ENCODE peak calls at places on chromosomes 6 and 20, in four cellular contexts. H, J, M and O are unnamed samples.

GRCh38 chr6:31680841-31681671 is at the start of gene LY6G5C:
- DNase-seq in J (no peak), M (peak; percentile 73), H (peak; percentile 94), O (peak; percentile 67)

GRCh38 chr6:150229775-150230561 is 87.1 kb downstream of the PPP1R14C start:
- DNase-seq in H (peak; percentile 49), M (no peak), J (no peak), O (no peak)

GRCh38 chr6:134551245-134551960 is 233.5 kb upstream of the SGK1 start:
- DNase-seq in J (no peak), M (no peak), H (no peak), O (no peak)

GRCh38 chr6:5085638-5086293 is 625 bp downstream of the PPP1R3G start:
- DNase-seq in M (no peak), H (no peak), J (no peak), O (peak; percentile 20)

GRCh38 chr6:67811239-67812037 is 823.6 kb upstream of the ADGRB3 start:
- DNase-seq in H (no peak), J (no peak), M (no peak), O (no peak)

GRCh38 chr6:151663559-151663958 is 143.9 kb upstream of the ESR1 start:
- DNase-seq in M (no peak), H (no peak), J (no peak), O (no peak)

GRCh38 chr6:90483116-90483839 is 103.6 kb downstream of the MAP3K7 start:
- DNase-seq in M (no peak), J (no peak), H (no peak), O (no peak)

GRCh38 chr6:16301511-16301910 is 63.1 kb downstream of the GMPR start:
- DNase-seq in M (no peak), J (peak; percentile 38), H (no peak), O (no peak)

GRCh38 chr6:90436403-90436802 is 139.8 kb upstream of the BACH2 start:
- DNase-seq in H (no peak), M (no peak), J (no peak), O (peak; percentile 46)

GRCh38 chr20:20465259-20465658 is 97.4 kb downstream of the INSM1 start:
- DNase-seq in J (no peak), M (no peak), H (no peak), O (peak; percentile 36)

GRCh38 chr6:160912411-160912810 is 79.2 kb upstream of the MAP3K4 start:
- DNase-seq in J (no peak), M (no peak), H (no peak), O (no peak)

GRCh38 chr20:47191074-47191673 is 165.3 kb downstream of the ZMYND8 start:
- DNase-seq in J (no peak), M (no peak), H (no peak), O (no peak)

GRCh38 chr6:41652876-41653641 is 14.8 kb downstream of the MDFI start:
- DNase-seq in J (no peak), H (peak; percentile 29), M (no peak), O (peak; percentile 87)

GRCh38 chr6:167157867-167158266 is at the start of gene GPR31:
- DNase-seq in M (no peak), H (no peak), J (no peak), O (no peak)

GRCh38 chr6:90610291-90610670 is 23.4 kb upstream of the MAP3K7 start:
- DNase-seq in J (no peak), M (no peak), H (no peak), O (peak; percentile 12)

GRCh38 chr20:59462249-59462648 is 142.1 kb upstream of the PHACTR3 start:
- DNase-seq in J (no peak), M (no peak), H (no peak), O (no peak)

GRCh38 chr6:53862517-53863457 is 68.0 kb downstream of the LRRC1 start:
- DNase-seq in M (no peak), H (no peak), J (no peak), O (peak; percentile 36)

GRCh38 chr6:143598466-143599080 is 79.2 kb upstream of the PHACTR2 start:
- DNase-seq in M (no peak), H (peak; percentile 24), J (no peak), O (no peak)

GRCh38 chr6:56531839-56532595 is 110.7 kb downstream of the DST start:
- DNase-seq in J (no peak), M (no peak), H (no peak), O (no peak)

GRCh38 chr20:55777641-55778040 is 227.7 kb downstream of the CBLN4 start:
- DNase-seq in M (no peak), H (no peak), J (no peak), O (no peak)

GRCh38 chr20:59015812-59016711 is 3.2 kb upstream of the TUBB1 start:
- DNase-seq in M (no peak), H (no peak), J (no peak), O (no peak)

GRCh38 chr20:16350465-16350864 is 222.8 kb downstream of the KIF16B start:
- DNase-seq in M (no peak), H (no peak), J (no peak), O (no peak)

GRCh38 chr6:3442444-3443220 is 14.2 kb downstream of the SLC22A23 start:
- DNase-seq in M (no peak), J (no peak), H (peak; percentile 79), O (no peak)

GRCh38 chr6:151765444-151765886 is 42.0 kb upstream of the ESR1 start:
- DNase-seq in J (no peak), H (peak; percentile 69), M (peak; percentile 64), O (no peak)

GRCh38 chr6:81003894-81004293 is 748.6 kb downstream of the TENT5A start:
- DNase-seq in M (no peak), J (no peak), H (no peak), O (no peak)

GRCh38 chr6:6497541-6497940 is 91.0 kb upstream of the LY86 start:
- DNase-seq in M (no peak), J (no peak), H (no peak), O (no peak)

GRCh38 chr20:20457392-20458126 is 89.7 kb downstream of the INSM1 start:
- DNase-seq in M (no peak), J (no peak), H (no peak), O (no peak)

GRCh38 chr6:159157431-159157830 is 11.8 kb upstream of the FNDC1 start:
- DNase-seq in M (no peak), J (no peak), H (no peak), O (no peak)

GRCh38 chr20:20806121-20806820 is 93.8 kb upstream of the RALGAPA2 start:
- DNase-seq in J (no peak), M (no peak), H (no peak), O (no peak)

GRCh38 chr6:75208564-75209431 is 2.9 kb upstream of the COL12A1 start:
- DNase-seq in H (peak; percentile 81), J (peak; percentile 23), M (peak; percentile 66), O (no peak)

GRCh38 chr6:81997091-81997926 is 244.8 kb upstream of the TENT5A start:
- DNase-seq in H (peak; percentile 3), J (peak; percentile 57), M (no peak), O (no peak)

GRCh38 chr20:50551288-50551687 is 41.1 kb downstream of the PTPN1 start:
- DNase-seq in H (no peak), M (no peak), J (no peak), O (no peak)

GRCh38 chr20:45101333-45101850 is 465 bp upstream of the KCNS1 start:
- DNase-seq in M (no peak), H (no peak), J (no peak), O (no peak)

GRCh38 chr6:2081155-2082138 is 164.0 kb downstream of the GMDS start:
- DNase-seq in M (no peak), J (peak; percentile 68), H (no peak), O (no peak)
- TF ChIP-seq JUND in M (no peak), J (no peak), H (no peak), O (no peak)

GRCh38 chr20:2871111-2871465 is 2.2 kb upstream of the PTPRA start:
- DNase-seq in M (no peak), J (no peak), H (peak; percentile 65), O (no peak)
- TF ChIP-seq JUND in M (no peak), J (no peak), H (no peak), O (no peak)

GRCh38 chr6:139778688-139779087 is 404.2 kb upstream of the CITED2 start:
- DNase-seq in H (no peak), J (no peak), M (no peak), O (no peak)
- TF ChIP-seq JUND in H (no peak), J (no peak), M (no peak), O (no peak)

DNA sequence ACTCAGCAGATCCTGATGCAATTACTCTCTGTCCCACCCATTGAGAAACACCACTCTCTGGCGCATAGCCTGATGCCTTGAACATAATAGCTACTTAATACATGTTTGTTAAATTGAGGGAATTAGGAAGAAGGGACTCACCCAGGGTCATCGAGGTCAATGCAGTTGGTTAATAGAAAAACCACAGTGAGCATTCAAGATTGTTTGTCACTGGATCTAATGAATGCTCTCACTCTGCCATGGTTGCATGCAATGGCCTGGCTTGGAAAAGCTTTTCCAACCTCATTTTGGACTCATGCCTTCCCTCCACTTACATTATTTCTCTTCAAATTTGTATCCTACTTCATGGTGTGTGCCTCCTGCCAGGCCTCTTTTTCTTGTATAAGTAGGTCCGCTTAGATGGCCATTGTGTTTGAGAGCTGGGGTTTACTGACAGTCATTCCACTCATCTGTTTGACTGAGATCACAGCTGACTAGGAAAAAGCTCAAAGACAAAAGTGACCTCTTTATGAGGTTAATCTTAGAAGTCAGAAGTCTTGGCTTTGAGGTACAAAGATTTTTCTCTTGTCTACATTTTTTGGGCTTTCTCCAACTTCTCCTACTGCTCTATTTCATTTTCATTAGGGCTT is 154.8 kb upstream of the RAB32 start:
- DNase-seq in M (no peak), H (no peak), J (no peak), O (no peak)
- TF ChIP-seq JUND in M (no peak), H (no peak), J (no peak), O (no peak)

GRCh38 chr20:9741996-9742395 is 96.9 kb downstream of the PAK5 start:
- DNase-seq in H (no peak), M (no peak), J (no peak), O (no peak)
- TF ChIP-seq JUND in H (no peak), M (no peak), J (no peak), O (no peak)

GRCh38 chr6:10520468-10520867 is 683 bp upstream of the GCNT2 start:
- DNase-seq in J (no peak), M (no peak), H (no peak), O (peak; percentile 17)
- TF ChIP-seq JUND in J (no peak), M (no peak), H (no peak), O (no peak)

GRCh38 chr6:107116328-107116892 is 1.1 kb upstream of the BEND3 start:
- DNase-seq in M (no peak), J (no peak), H (peak; percentile 61), O (peak; percentile 38)
- TF ChIP-seq JUND in M (no peak), J (no peak), H (no peak), O (no peak)

GRCh38 chr6:34416877-34417371 is 8.9 kb downstream of the RPS10 start:
- DNase-seq in J (no peak), H (no peak), M (no peak), O (no peak)

GRCh38 chr6:34418367-34418766 is 7.5 kb downstream of the RPS10 start:
- DNase-seq in M (no peak), H (no peak), J (no peak), O (no peak)

GRCh38 chr6:34412643-34413214 is 13.1 kb downstream of the RPS10 start:
- DNase-seq in H (no peak), M (no peak), J (no peak), O (no peak)

GRCh38 chr6:34412054-34412453 is 13.8 kb downstream of the RPS10 start:
- DNase-seq in J (no peak), H (no peak), M (no peak), O (no peak)

GRCh38 chr6:34414999-34415858 is 10.6 kb downstream of the RPS10 start:
- DNase-seq in J (no peak), H (peak; percentile 82), M (peak; percentile 38), O (peak; percentile 44)
- TF ChIP-seq JUND in J (no peak), H (no peak), M (peak; percentile 11), O (no peak)

GRCh38 chr6:168167431-168168315 is 88.7 kb upstream of the FRMD1 start:
- DNase-seq in J (no peak), M (no peak), H (no peak), O (no peak)
- TF ChIP-seq JUND in J (no peak), M (no peak), H (no peak), O (no peak)